ENCODE peak calls at places on chromosomes 4 and X, in seven cellular contexts. One of them, this sample, is unnamed.

GRCh38 chr4:111362891-111363290 is 740.0 kb upstream of the PITX2 start:
- DNase-seq in AG04450: no peak
- DNase-seq in ovary: no peak
- DNase-seq in lower lobe of right lung: no peak
- DNase-seq in HepG2: no peak
- DNase-seq in A549: no peak
- DNase-seq in choroid plexus epithelial cell: peak
- DNase-seq in this sample: no peak

GRCh38 chr4:119906277-119906676 is 160.4 kb downstream of the MAD2L1 start:
- DNase-seq in ovary: no peak
- DNase-seq in A549: no peak
- DNase-seq in lower lobe of right lung: no peak
- DNase-seq in choroid plexus epithelial cell: no peak
- DNase-seq in HepG2: no peak
- DNase-seq in AG04450: no peak
- DNase-seq in this sample: no peak

GRCh38 chr4:2251795-2252529 is 9.9 kb downstream of the MXD4 start:
- DNase-seq in lower lobe of right lung: peak
- DNase-seq in A549: no peak
- DNase-seq in AG04450: no peak
- DNase-seq in choroid plexus epithelial cell: no peak
- DNase-seq in HepG2: no peak
- DNase-seq in ovary: peak
- DNase-seq in this sample: no peak

GRCh38 chr4:123555500-123556273 is 159.1 kb downstream of the SPRY1 start:
- DNase-seq in AG04450: peak
- DNase-seq in choroid plexus epithelial cell: peak
- DNase-seq in lower lobe of right lung: peak
- DNase-seq in A549: peak
- DNase-seq in HepG2: peak
- DNase-seq in ovary: peak
- DNase-seq in this sample: peak

GRCh38 chr4:143183513-143184216 is 1.1 kb upstream of the USP38 start:
- DNase-seq in AG04450: no peak
- DNase-seq in lower lobe of right lung: no peak
- DNase-seq in choroid plexus epithelial cell: no peak
- DNase-seq in HepG2: no peak
- DNase-seq in ovary: no peak
- DNase-seq in A549: no peak
- DNase-seq in this sample: no peak

GRCh38 chr4:146311238-146311970 is 97.1 kb downstream of the REELD1 start:
- DNase-seq in choroid plexus epithelial cell: peak
- DNase-seq in AG04450: no peak
- DNase-seq in lower lobe of right lung: no peak
- DNase-seq in A549: no peak
- DNase-seq in HepG2: no peak
- DNase-seq in ovary: no peak
- DNase-seq in this sample: no peak

GRCh38 chr4:16230308-16230707 is 4.0 kb upstream of the TAPT1 start:
- DNase-seq in lower lobe of right lung: no peak
- DNase-seq in AG04450: no peak
- DNase-seq in choroid plexus epithelial cell: no peak
- DNase-seq in ovary: no peak
- DNase-seq in HepG2: no peak
- DNase-seq in A549: no peak
- DNase-seq in this sample: no peak

GRCh38 chr4:8093587-8094274 is 64.9 kb downstream of the ABLIM2 start:
- DNase-seq in A549: no peak
- DNase-seq in HepG2: no peak
- DNase-seq in AG04450: no peak
- DNase-seq in lower lobe of right lung: no peak
- DNase-seq in ovary: no peak
- DNase-seq in choroid plexus epithelial cell: peak
- DNase-seq in this sample: no peak

GRCh38 chr4:66330125-66330524 is 659.8 kb upstream of the EPHA5 start:
- DNase-seq in ovary: no peak
- DNase-seq in HepG2: no peak
- DNase-seq in A549: no peak
- DNase-seq in choroid plexus epithelial cell: peak
- DNase-seq in AG04450: no peak
- DNase-seq in lower lobe of right lung: no peak
- DNase-seq in this sample: no peak

GRCh38 chr4:89142691-89143669 is 31.6 kb downstream of the TIGD2 start:
- DNase-seq in ovary: no peak
- DNase-seq in lower lobe of right lung: no peak
- DNase-seq in AG04450: no peak
- DNase-seq in A549: no peak
- DNase-seq in choroid plexus epithelial cell: no peak
- DNase-seq in HepG2: no peak
- DNase-seq in this sample: no peak

GRCh38 chr4:42995343-42995944 is 102.9 kb downstream of the GRXCR1 start:
- DNase-seq in lower lobe of right lung: no peak
- DNase-seq in A549: peak
- DNase-seq in ovary: no peak
- DNase-seq in AG04450: peak
- DNase-seq in HepG2: peak
- DNase-seq in choroid plexus epithelial cell: peak
- DNase-seq in this sample: peak

GRCh38 chr4:152310223-152310622 is 225.7 kb downstream of the FBXW7 start:
- DNase-seq in lower lobe of right lung: no peak
- DNase-seq in HepG2: no peak
- DNase-seq in ovary: no peak
- DNase-seq in A549: no peak
- DNase-seq in choroid plexus epithelial cell: peak
- DNase-seq in AG04450: peak
- DNase-seq in this sample: no peak

GRCh38 chrX:56763556-56764152 is 34.6 kb downstream of the NBDY start:
- DNase-seq in choroid plexus epithelial cell: no peak
- DNase-seq in ovary: peak
- DNase-seq in AG04450: no peak
- DNase-seq in A549: no peak
- DNase-seq in lower lobe of right lung: no peak
- DNase-seq in HepG2: peak
- DNase-seq in this sample: no peak

GRCh38 chr4:70801265-70801809 is 38.4 kb downstream of the GRSF1 start:
- DNase-seq in AG04450: no peak
- DNase-seq in choroid plexus epithelial cell: no peak
- DNase-seq in lower lobe of right lung: no peak
- DNase-seq in ovary: no peak
- DNase-seq in HepG2: no peak
- DNase-seq in A549: no peak
- DNase-seq in this sample: no peak

GRCh38 chr4:89800012-89800516 is 36.9 kb downstream of the SNCA start:
- DNase-seq in choroid plexus epithelial cell: no peak
- DNase-seq in HepG2: no peak
- DNase-seq in AG04450: no peak
- DNase-seq in lower lobe of right lung: no peak
- DNase-seq in A549: no peak
- DNase-seq in ovary: no peak
- DNase-seq in this sample: no peak

GRCh38 chr4:133190098-133190497 is 41.0 kb downstream of the PCDH10 start:
- DNase-seq in ovary: no peak
- DNase-seq in A549: no peak
- DNase-seq in lower lobe of right lung: no peak
- DNase-seq in choroid plexus epithelial cell: no peak
- DNase-seq in HepG2: no peak
- DNase-seq in AG04450: no peak
- DNase-seq in this sample: no peak

GRCh38 chr4:54539500-54540029 is 118.2 kb upstream of the KIT start:
- DNase-seq in lower lobe of right lung: peak
- DNase-seq in AG04450: no peak
- DNase-seq in A549: peak
- DNase-seq in ovary: peak
- DNase-seq in HepG2: peak
- DNase-seq in choroid plexus epithelial cell: peak
- DNase-seq in this sample: peak

GRCh38 chr4:113070755-113071154 is 21.3 kb downstream of the ANK2 start:
- DNase-seq in choroid plexus epithelial cell: no peak
- DNase-seq in A549: no peak
- DNase-seq in AG04450: no peak
- DNase-seq in HepG2: no peak
- DNase-seq in lower lobe of right lung: no peak
- DNase-seq in ovary: no peak
- DNase-seq in this sample: no peak

GRCh38 chr4:185710487-185710995 is 101.5 kb downstream of the SORBS2 start:
- DNase-seq in choroid plexus epithelial cell: no peak
- DNase-seq in ovary: no peak
- DNase-seq in HepG2: no peak
- DNase-seq in AG04450: no peak
- DNase-seq in A549: no peak
- DNase-seq in lower lobe of right lung: no peak
- DNase-seq in this sample: no peak
- H3K4me3 ChIP-seq in choroid plexus epithelial cell: no peak
- H3K4me3 ChIP-seq in ovary: no peak
- H3K4me3 ChIP-seq in HepG2: no peak
- H3K4me3 ChIP-seq in AG04450: no peak
- H3K4me3 ChIP-seq in A549: no peak
- H3K4me3 ChIP-seq in lower lobe of right lung: no peak
- H3K4me3 ChIP-seq in this sample: no peak

GRCh38 chr4:178427663-178428062 is 985.4 kb upstream of the AGA start:
- DNase-seq in choroid plexus epithelial cell: no peak
- DNase-seq in A549: no peak
- DNase-seq in lower lobe of right lung: no peak
- DNase-seq in ovary: no peak
- DNase-seq in HepG2: no peak
- DNase-seq in AG04450: no peak
- DNase-seq in this sample: no peak
- H3K4me3 ChIP-seq in choroid plexus epithelial cell: no peak
- H3K4me3 ChIP-seq in A549: no peak
- H3K4me3 ChIP-seq in lower lobe of right lung: no peak
- H3K4me3 ChIP-seq in ovary: no peak
- H3K4me3 ChIP-seq in HepG2: no peak
- H3K4me3 ChIP-seq in AG04450: no peak
- H3K4me3 ChIP-seq in this sample: no peak

DNA sequence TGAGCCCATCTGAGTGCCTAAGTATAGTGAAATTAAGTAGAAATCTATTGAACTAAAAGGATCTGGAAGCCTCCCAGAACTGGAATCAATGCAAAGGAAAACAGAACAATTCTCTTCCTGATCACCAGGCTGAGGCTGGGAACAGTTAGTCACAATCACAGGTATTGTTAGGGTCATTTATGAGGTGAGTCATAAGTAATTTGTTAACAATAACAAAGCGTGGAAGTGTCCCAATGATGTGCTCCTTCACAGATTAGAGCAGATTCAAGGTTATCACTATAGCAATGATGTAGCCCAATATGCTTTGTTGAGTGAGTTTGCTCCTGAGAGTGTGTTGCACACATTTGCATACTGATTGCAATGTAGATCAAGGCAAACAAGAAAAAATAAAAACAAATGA is 228.1 kb downstream of the ZNF674 start:
- DNase-seq in ovary: no peak
- DNase-seq in A549: no peak
- DNase-seq in lower lobe of right lung: no peak
- DNase-seq in HepG2: no peak
- DNase-seq in choroid plexus epithelial cell: no peak
- DNase-seq in AG04450: no peak
- DNase-seq in this sample: no peak
- H3K4me3 ChIP-seq in ovary: no peak
- H3K4me3 ChIP-seq in A549: no peak
- H3K4me3 ChIP-seq in lower lobe of right lung: no peak
- H3K4me3 ChIP-seq in HepG2: no peak
- H3K4me3 ChIP-seq in choroid plexus epithelial cell: no peak
- H3K4me3 ChIP-seq in AG04450: no peak
- H3K4me3 ChIP-seq in this sample: no peak

GRCh38 chr4:40046311-40046980 is 10.2 kb upstream of the N4BP2 start:
- DNase-seq in A549: peak
- DNase-seq in choroid plexus epithelial cell: peak
- DNase-seq in AG04450: peak
- DNase-seq in lower lobe of right lung: peak
- DNase-seq in HepG2: peak
- DNase-seq in ovary: no peak
- DNase-seq in this sample: peak
- H3K4me3 ChIP-seq in A549: peak
- H3K4me3 ChIP-seq in choroid plexus epithelial cell: no peak
- H3K4me3 ChIP-seq in AG04450: no peak
- H3K4me3 ChIP-seq in lower lobe of right lung: no peak
- H3K4me3 ChIP-seq in HepG2: peak
- H3K4me3 ChIP-seq in ovary: no peak
- H3K4me3 ChIP-seq in this sample: no peak

GRCh38 chrX:18983711-18984380 is at the start of gene PHKA2:
- DNase-seq in lower lobe of right lung: peak
- DNase-seq in AG04450: no peak
- DNase-seq in choroid plexus epithelial cell: no peak
- DNase-seq in HepG2: peak
- DNase-seq in ovary: no peak
- DNase-seq in A549: peak
- DNase-seq in this sample: peak
- H3K4me3 ChIP-seq in lower lobe of right lung: peak
- H3K4me3 ChIP-seq in AG04450: peak
- H3K4me3 ChIP-seq in choroid plexus epithelial cell: peak
- H3K4me3 ChIP-seq in HepG2: peak
- H3K4me3 ChIP-seq in ovary: peak
- H3K4me3 ChIP-seq in A549: peak
- H3K4me3 ChIP-seq in this sample: peak

GRCh38 chrX:53442322-53442631 is 8.1 kb upstream of the HSD17B10 start:
- DNase-seq in lower lobe of right lung: peak
- DNase-seq in AG04450: no peak
- DNase-seq in ovary: no peak
- DNase-seq in choroid plexus epithelial cell: no peak
- DNase-seq in HepG2: no peak
- DNase-seq in A549: no peak
- DNase-seq in this sample: no peak
- H3K4me3 ChIP-seq in lower lobe of right lung: no peak
- H3K4me3 ChIP-seq in AG04450: no peak
- H3K4me3 ChIP-seq in ovary: no peak
- H3K4me3 ChIP-seq in choroid plexus epithelial cell: no peak
- H3K4me3 ChIP-seq in HepG2: peak
- H3K4me3 ChIP-seq in A549: peak
- H3K4me3 ChIP-seq in this sample: no peak

GRCh38 chr4:167233523-167234387 is 539 bp downstream of the SPOCK3 start:
- DNase-seq in choroid plexus epithelial cell: peak
- DNase-seq in HepG2: no peak
- DNase-seq in ovary: no peak
- DNase-seq in AG04450: no peak
- DNase-seq in lower lobe of right lung: no peak
- DNase-seq in A549: no peak
- DNase-seq in this sample: peak
- H3K4me3 ChIP-seq in choroid plexus epithelial cell: peak
- H3K4me3 ChIP-seq in HepG2: peak
- H3K4me3 ChIP-seq in ovary: peak
- H3K4me3 ChIP-seq in AG04450: peak
- H3K4me3 ChIP-seq in lower lobe of right lung: peak
- H3K4me3 ChIP-seq in A549: peak
- H3K4me3 ChIP-seq in this sample: peak

GRCh38 chr4:13531609-13531998 is 12.7 kb downstream of the NKX3-2 start:
- DNase-seq in A549: no peak
- DNase-seq in AG04450: no peak
- DNase-seq in choroid plexus epithelial cell: no peak
- DNase-seq in HepG2: no peak
- DNase-seq in ovary: no peak
- DNase-seq in lower lobe of right lung: no peak
- DNase-seq in this sample: no peak
- H3K4me3 ChIP-seq in A549: no peak
- H3K4me3 ChIP-seq in AG04450: no peak
- H3K4me3 ChIP-seq in choroid plexus epithelial cell: no peak
- H3K4me3 ChIP-seq in HepG2: no peak
- H3K4me3 ChIP-seq in ovary: no peak
- H3K4me3 ChIP-seq in lower lobe of right lung: no peak
- H3K4me3 ChIP-seq in this sample: no peak

GRCh38 chr4:99438578-99438875 is 3.4 kb upstream of the ADH7 start:
- DNase-seq in AG04450: no peak
- DNase-seq in choroid plexus epithelial cell: no peak
- DNase-seq in HepG2: no peak
- DNase-seq in lower lobe of right lung: no peak
- DNase-seq in A549: no peak
- DNase-seq in ovary: no peak
- DNase-seq in this sample: no peak
- H3K4me3 ChIP-seq in AG04450: no peak
- H3K4me3 ChIP-seq in choroid plexus epithelial cell: no peak
- H3K4me3 ChIP-seq in HepG2: no peak
- H3K4me3 ChIP-seq in lower lobe of right lung: no peak
- H3K4me3 ChIP-seq in A549: no peak
- H3K4me3 ChIP-seq in ovary: no peak
- H3K4me3 ChIP-seq in this sample: no peak

GRCh38 chr4:165360041-165360782 is 18.6 kb upstream of the CPE start:
- DNase-seq in A549: no peak
- DNase-seq in AG04450: no peak
- DNase-seq in choroid plexus epithelial cell: peak
- DNase-seq in HepG2: no peak
- DNase-seq in lower lobe of right lung: no peak
- DNase-seq in ovary: no peak
- DNase-seq in this sample: no peak
- H3K4me3 ChIP-seq in A549: no peak
- H3K4me3 ChIP-seq in AG04450: no peak
- H3K4me3 ChIP-seq in choroid plexus epithelial cell: no peak
- H3K4me3 ChIP-seq in HepG2: no peak
- H3K4me3 ChIP-seq in lower lobe of right lung: no peak
- H3K4me3 ChIP-seq in ovary: no peak
- H3K4me3 ChIP-seq in this sample: no peak